ENCODE peak calls at places on chromosomes 16 and 17, in seven cellular contexts. One of them, this sample, is unnamed.

GRCh38 chr17:4833941-4834501 is 881 bp downstream of the MINK1 start:
- DNase-seq in stimulated activated CD4-positive, alpha-beta T cell treated with anti-CD3 and anti-CD28 coated beads, Interleukin-12 subunit alpha, Interleukin-12 subunit beta, amount 100 ng/mL, for 4 hours: peak; percentile 2
- DNase-seq in Caki2: peak; percentile 19
- DNase-seq in SHP77 treated with DMSO at 0.1 percent for 48 hours: peak; percentile 27
- DNase-seq in stimulated activated naive CD8-positive, alpha-beta T cell treated with anti-CD3 and anti-CD28 coated beads, Interleukin-15, amount 100 ng/mL, for 72 hours: no peak
- DNase-seq in transverse colon: peak; percentile 47
- DNase-seq in natural killer cell: no peak
- DNase-seq in this sample: peak; percentile 32

GRCh38 chr17:82146663-82147654 is 48.9 kb upstream of the FASN start:
- DNase-seq in Caki2: no peak
- DNase-seq in SHP77 treated with DMSO at 0.1 percent for 48 hours: no peak
- DNase-seq in natural killer cell: no peak
- DNase-seq in stimulated activated CD4-positive, alpha-beta T cell treated with anti-CD3 and anti-CD28 coated beads, Interleukin-12 subunit alpha, Interleukin-12 subunit beta, amount 100 ng/mL, for 4 hours: no peak
- DNase-seq in transverse colon: no peak
- DNase-seq in stimulated activated naive CD8-positive, alpha-beta T cell treated with anti-CD3 and anti-CD28 coated beads, Interleukin-15, amount 100 ng/mL, for 72 hours: no peak
- DNase-seq in this sample: no peak

GRCh38 chr17:8223356-8224063 is 13.1 kb upstream of the AURKB start:
- DNase-seq in SHP77 treated with DMSO at 0.1 percent for 48 hours: peak; percentile 71
- DNase-seq in stimulated activated CD4-positive, alpha-beta T cell treated with anti-CD3 and anti-CD28 coated beads, Interleukin-12 subunit alpha, Interleukin-12 subunit beta, amount 100 ng/mL, for 4 hours: peak; percentile 58
- DNase-seq in natural killer cell: peak; percentile 55
- DNase-seq in stimulated activated naive CD8-positive, alpha-beta T cell treated with anti-CD3 and anti-CD28 coated beads, Interleukin-15, amount 100 ng/mL, for 72 hours: peak; percentile 72
- DNase-seq in Caki2: peak; percentile 68
- DNase-seq in transverse colon: peak; percentile 74
- DNase-seq in this sample: peak; percentile 80

GRCh38 chr16:4011225-4011939 is 104.9 kb downstream of the ADCY9 start:
- DNase-seq in stimulated activated CD4-positive, alpha-beta T cell treated with anti-CD3 and anti-CD28 coated beads, Interleukin-12 subunit alpha, Interleukin-12 subunit beta, amount 100 ng/mL, for 4 hours: no peak
- DNase-seq in transverse colon: no peak
- DNase-seq in natural killer cell: no peak
- DNase-seq in Caki2: no peak
- DNase-seq in stimulated activated naive CD8-positive, alpha-beta T cell treated with anti-CD3 and anti-CD28 coated beads, Interleukin-15, amount 100 ng/mL, for 72 hours: no peak
- DNase-seq in SHP77 treated with DMSO at 0.1 percent for 48 hours: no peak
- DNase-seq in this sample: no peak

GRCh38 chr16:89357460-89357859 is 132.9 kb downstream of the ANKRD11 start:
- DNase-seq in natural killer cell: no peak
- DNase-seq in stimulated activated naive CD8-positive, alpha-beta T cell treated with anti-CD3 and anti-CD28 coated beads, Interleukin-15, amount 100 ng/mL, for 72 hours: no peak
- DNase-seq in stimulated activated CD4-positive, alpha-beta T cell treated with anti-CD3 and anti-CD28 coated beads, Interleukin-12 subunit alpha, Interleukin-12 subunit beta, amount 100 ng/mL, for 4 hours: no peak
- DNase-seq in transverse colon: no peak
- DNase-seq in Caki2: no peak
- DNase-seq in SHP77 treated with DMSO at 0.1 percent for 48 hours: no peak
- DNase-seq in this sample: peak; percentile 95

GRCh38 chr16:19718624-19718965 is 524 bp downstream of the IQCK start:
- DNase-seq in stimulated activated CD4-positive, alpha-beta T cell treated with anti-CD3 and anti-CD28 coated beads, Interleukin-12 subunit alpha, Interleukin-12 subunit beta, amount 100 ng/mL, for 4 hours: no peak
- DNase-seq in natural killer cell: no peak
- DNase-seq in Caki2: no peak
- DNase-seq in stimulated activated naive CD8-positive, alpha-beta T cell treated with anti-CD3 and anti-CD28 coated beads, Interleukin-15, amount 100 ng/mL, for 72 hours: no peak
- DNase-seq in transverse colon: no peak
- DNase-seq in SHP77 treated with DMSO at 0.1 percent for 48 hours: no peak
- DNase-seq in this sample: no peak

GRCh38 chr17:19457830-19458271 is 46.8 kb downstream of the RNF112 start:
- DNase-seq in SHP77 treated with DMSO at 0.1 percent for 48 hours: no peak
- DNase-seq in stimulated activated naive CD8-positive, alpha-beta T cell treated with anti-CD3 and anti-CD28 coated beads, Interleukin-15, amount 100 ng/mL, for 72 hours: no peak
- DNase-seq in natural killer cell: no peak
- DNase-seq in Caki2: no peak
- DNase-seq in transverse colon: no peak
- DNase-seq in stimulated activated CD4-positive, alpha-beta T cell treated with anti-CD3 and anti-CD28 coated beads, Interleukin-12 subunit alpha, Interleukin-12 subunit beta, amount 100 ng/mL, for 4 hours: no peak
- DNase-seq in this sample: no peak

GRCh38 chr17:77746391-77746790 is 212.1 kb upstream of the TNRC6C start:
- DNase-seq in natural killer cell: no peak
- DNase-seq in stimulated activated CD4-positive, alpha-beta T cell treated with anti-CD3 and anti-CD28 coated beads, Interleukin-12 subunit alpha, Interleukin-12 subunit beta, amount 100 ng/mL, for 4 hours: no peak
- DNase-seq in stimulated activated naive CD8-positive, alpha-beta T cell treated with anti-CD3 and anti-CD28 coated beads, Interleukin-15, amount 100 ng/mL, for 72 hours: no peak
- DNase-seq in Caki2: no peak
- DNase-seq in SHP77 treated with DMSO at 0.1 percent for 48 hours: no peak
- DNase-seq in transverse colon: no peak
- DNase-seq in this sample: no peak

GRCh38 chr16:65786916-65787315 is 579.6 kb upstream of the CDH5 start:
- DNase-seq in Caki2: no peak
- DNase-seq in transverse colon: no peak
- DNase-seq in stimulated activated CD4-positive, alpha-beta T cell treated with anti-CD3 and anti-CD28 coated beads, Interleukin-12 subunit alpha, Interleukin-12 subunit beta, amount 100 ng/mL, for 4 hours: no peak
- DNase-seq in natural killer cell: no peak
- DNase-seq in SHP77 treated with DMSO at 0.1 percent for 48 hours: no peak
- DNase-seq in stimulated activated naive CD8-positive, alpha-beta T cell treated with anti-CD3 and anti-CD28 coated beads, Interleukin-15, amount 100 ng/mL, for 72 hours: no peak
- DNase-seq in this sample: no peak

GRCh38 chr16:23206986-23207385 is 24.4 kb downstream of the SCNN1G start:
- DNase-seq in stimulated activated CD4-positive, alpha-beta T cell treated with anti-CD3 and anti-CD28 coated beads, Interleukin-12 subunit alpha, Interleukin-12 subunit beta, amount 100 ng/mL, for 4 hours: no peak
- DNase-seq in Caki2: no peak
- DNase-seq in SHP77 treated with DMSO at 0.1 percent for 48 hours: no peak
- DNase-seq in transverse colon: no peak
- DNase-seq in stimulated activated naive CD8-positive, alpha-beta T cell treated with anti-CD3 and anti-CD28 coated beads, Interleukin-15, amount 100 ng/mL, for 72 hours: no peak
- DNase-seq in natural killer cell: no peak
- DNase-seq in this sample: no peak

GRCh38 chr16:55126456-55126855 is 195.8 kb downstream of the IRX5 start:
- DNase-seq in Caki2: no peak
- DNase-seq in SHP77 treated with DMSO at 0.1 percent for 48 hours: no peak
- DNase-seq in transverse colon: no peak
- DNase-seq in stimulated activated CD4-positive, alpha-beta T cell treated with anti-CD3 and anti-CD28 coated beads, Interleukin-12 subunit alpha, Interleukin-12 subunit beta, amount 100 ng/mL, for 4 hours: no peak
- DNase-seq in stimulated activated naive CD8-positive, alpha-beta T cell treated with anti-CD3 and anti-CD28 coated beads, Interleukin-15, amount 100 ng/mL, for 72 hours: no peak
- DNase-seq in natural killer cell: no peak
- DNase-seq in this sample: no peak

GRCh38 chr17:2064980-2065785 is 10.3 kb downstream of the HIC1 start:
- DNase-seq in Caki2: peak; percentile 19
- DNase-seq in stimulated activated CD4-positive, alpha-beta T cell treated with anti-CD3 and anti-CD28 coated beads, Interleukin-12 subunit alpha, Interleukin-12 subunit beta, amount 100 ng/mL, for 4 hours: no peak
- DNase-seq in stimulated activated naive CD8-positive, alpha-beta T cell treated with anti-CD3 and anti-CD28 coated beads, Interleukin-15, amount 100 ng/mL, for 72 hours: peak; percentile 71
- DNase-seq in natural killer cell: no peak
- DNase-seq in transverse colon: peak; percentile 46
- DNase-seq in SHP77 treated with DMSO at 0.1 percent for 48 hours: no peak
- DNase-seq in this sample: no peak

GRCh38 chr16:27671410-27671809 is 121.5 kb downstream of the KATNIP start:
- DNase-seq in Caki2: no peak
- DNase-seq in SHP77 treated with DMSO at 0.1 percent for 48 hours: no peak
- DNase-seq in transverse colon: no peak
- DNase-seq in stimulated activated CD4-positive, alpha-beta T cell treated with anti-CD3 and anti-CD28 coated beads, Interleukin-12 subunit alpha, Interleukin-12 subunit beta, amount 100 ng/mL, for 4 hours: no peak
- DNase-seq in natural killer cell: no peak
- DNase-seq in stimulated activated naive CD8-positive, alpha-beta T cell treated with anti-CD3 and anti-CD28 coated beads, Interleukin-15, amount 100 ng/mL, for 72 hours: no peak
- DNase-seq in this sample: no peak

GRCh38 chr16:55820615-55821014 is 12.3 kb downstream of the CES1 start:
- DNase-seq in natural killer cell: no peak
- DNase-seq in stimulated activated CD4-positive, alpha-beta T cell treated with anti-CD3 and anti-CD28 coated beads, Interleukin-12 subunit alpha, Interleukin-12 subunit beta, amount 100 ng/mL, for 4 hours: no peak
- DNase-seq in transverse colon: no peak
- DNase-seq in stimulated activated naive CD8-positive, alpha-beta T cell treated with anti-CD3 and anti-CD28 coated beads, Interleukin-15, amount 100 ng/mL, for 72 hours: no peak
- DNase-seq in Caki2: no peak
- DNase-seq in SHP77 treated with DMSO at 0.1 percent for 48 hours: no peak
- DNase-seq in this sample: no peak

GRCh38 chr16:50533317-50533716 is 14.9 kb upstream of the NKD1 start:
- DNase-seq in stimulated activated naive CD8-positive, alpha-beta T cell treated with anti-CD3 and anti-CD28 coated beads, Interleukin-15, amount 100 ng/mL, for 72 hours: no peak
- DNase-seq in Caki2: no peak
- DNase-seq in transverse colon: no peak
- DNase-seq in stimulated activated CD4-positive, alpha-beta T cell treated with anti-CD3 and anti-CD28 coated beads, Interleukin-12 subunit alpha, Interleukin-12 subunit beta, amount 100 ng/mL, for 4 hours: no peak
- DNase-seq in natural killer cell: no peak
- DNase-seq in SHP77 treated with DMSO at 0.1 percent for 48 hours: no peak
- DNase-seq in this sample: no peak

GRCh38 chr17:39753514-39754160 is 15.9 kb downstream of the GRB7 start:
- DNase-seq in stimulated activated CD4-positive, alpha-beta T cell treated with anti-CD3 and anti-CD28 coated beads, Interleukin-12 subunit alpha, Interleukin-12 subunit beta, amount 100 ng/mL, for 4 hours: peak; percentile 63
- DNase-seq in natural killer cell: no peak
- DNase-seq in stimulated activated naive CD8-positive, alpha-beta T cell treated with anti-CD3 and anti-CD28 coated beads, Interleukin-15, amount 100 ng/mL, for 72 hours: no peak
- DNase-seq in Caki2: no peak
- DNase-seq in SHP77 treated with DMSO at 0.1 percent for 48 hours: no peak
- DNase-seq in transverse colon: peak; percentile 72
- DNase-seq in this sample: no peak

GRCh38 chr17:65755799-65756198 is 194.4 kb upstream of the AXIN2 start:
- DNase-seq in stimulated activated CD4-positive, alpha-beta T cell treated with anti-CD3 and anti-CD28 coated beads, Interleukin-12 subunit alpha, Interleukin-12 subunit beta, amount 100 ng/mL, for 4 hours: no peak
- DNase-seq in Caki2: no peak
- DNase-seq in natural killer cell: no peak
- DNase-seq in SHP77 treated with DMSO at 0.1 percent for 48 hours: no peak
- DNase-seq in stimulated activated naive CD8-positive, alpha-beta T cell treated with anti-CD3 and anti-CD28 coated beads, Interleukin-15, amount 100 ng/mL, for 72 hours: no peak
- DNase-seq in transverse colon: no peak
- DNase-seq in this sample: no peak

GRCh38 chr17:82690786-82691489 is 7.6 kb downstream of the RAB40B start:
- DNase-seq in SHP77 treated with DMSO at 0.1 percent for 48 hours: no peak
- DNase-seq in Caki2: no peak
- DNase-seq in stimulated activated CD4-positive, alpha-beta T cell treated with anti-CD3 and anti-CD28 coated beads, Interleukin-12 subunit alpha, Interleukin-12 subunit beta, amount 100 ng/mL, for 4 hours: no peak
- DNase-seq in stimulated activated naive CD8-positive, alpha-beta T cell treated with anti-CD3 and anti-CD28 coated beads, Interleukin-15, amount 100 ng/mL, for 72 hours: no peak
- DNase-seq in natural killer cell: no peak
- DNase-seq in transverse colon: no peak
- DNase-seq in this sample: no peak

GRCh38 chr17:64607862-64608565 is 54.1 kb downstream of the SMURF2 start:
- DNase-seq in stimulated activated naive CD8-positive, alpha-beta T cell treated with anti-CD3 and anti-CD28 coated beads, Interleukin-15, amount 100 ng/mL, for 72 hours: no peak
- DNase-seq in stimulated activated CD4-positive, alpha-beta T cell treated with anti-CD3 and anti-CD28 coated beads, Interleukin-12 subunit alpha, Interleukin-12 subunit beta, amount 100 ng/mL, for 4 hours: no peak
- DNase-seq in natural killer cell: no peak
- DNase-seq in transverse colon: no peak
- DNase-seq in Caki2: no peak
- DNase-seq in SHP77 treated with DMSO at 0.1 percent for 48 hours: no peak
- DNase-seq in this sample: no peak

GRCh38 chr17:79616801-79617200 is 6.0 kb upstream of the RBFOX3 start:
- DNase-seq in transverse colon: no peak
- DNase-seq in natural killer cell: no peak
- DNase-seq in stimulated activated naive CD8-positive, alpha-beta T cell treated with anti-CD3 and anti-CD28 coated beads, Interleukin-15, amount 100 ng/mL, for 72 hours: no peak
- DNase-seq in stimulated activated CD4-positive, alpha-beta T cell treated with anti-CD3 and anti-CD28 coated beads, Interleukin-12 subunit alpha, Interleukin-12 subunit beta, amount 100 ng/mL, for 4 hours: no peak
- DNase-seq in SHP77 treated with DMSO at 0.1 percent for 48 hours: no peak
- DNase-seq in Caki2: no peak
- DNase-seq in this sample: no peak

GRCh38 chr16:2597560-2597902 is 59.7 kb downstream of the PDPK1 start:
- DNase-seq in transverse colon: no peak
- DNase-seq in Caki2: no peak
- DNase-seq in stimulated activated naive CD8-positive, alpha-beta T cell treated with anti-CD3 and anti-CD28 coated beads, Interleukin-15, amount 100 ng/mL, for 72 hours: no peak
- DNase-seq in stimulated activated CD4-positive, alpha-beta T cell treated with anti-CD3 and anti-CD28 coated beads, Interleukin-12 subunit alpha, Interleukin-12 subunit beta, amount 100 ng/mL, for 4 hours: no peak
- DNase-seq in natural killer cell: no peak
- DNase-seq in SHP77 treated with DMSO at 0.1 percent for 48 hours: no peak
- DNase-seq in this sample: no peak

GRCh38 chr17:31534223-31534888 is 142.9 kb downstream of the RAB11FIP4 start:
- DNase-seq in stimulated activated naive CD8-positive, alpha-beta T cell treated with anti-CD3 and anti-CD28 coated beads, Interleukin-15, amount 100 ng/mL, for 72 hours: no peak
- DNase-seq in natural killer cell: no peak
- DNase-seq in stimulated activated CD4-positive, alpha-beta T cell treated with anti-CD3 and anti-CD28 coated beads, Interleukin-12 subunit alpha, Interleukin-12 subunit beta, amount 100 ng/mL, for 4 hours: no peak
- DNase-seq in SHP77 treated with DMSO at 0.1 percent for 48 hours: no peak
- DNase-seq in transverse colon: no peak
- DNase-seq in Caki2: no peak
- DNase-seq in this sample: no peak

GRCh38 chr17:36877774-36878173 is 59.5 kb upstream of the LHX1 start:
- DNase-seq in transverse colon: no peak
- DNase-seq in natural killer cell: no peak
- DNase-seq in SHP77 treated with DMSO at 0.1 percent for 48 hours: no peak
- DNase-seq in stimulated activated CD4-positive, alpha-beta T cell treated with anti-CD3 and anti-CD28 coated beads, Interleukin-12 subunit alpha, Interleukin-12 subunit beta, amount 100 ng/mL, for 4 hours: no peak
- DNase-seq in Caki2: no peak
- DNase-seq in stimulated activated naive CD8-positive, alpha-beta T cell treated with anti-CD3 and anti-CD28 coated beads, Interleukin-15, amount 100 ng/mL, for 72 hours: no peak
- DNase-seq in this sample: no peak

GRCh38 chr17:80871341-80871740 is 120.3 kb upstream of the CHMP6 start:
- DNase-seq in stimulated activated naive CD8-positive, alpha-beta T cell treated with anti-CD3 and anti-CD28 coated beads, Interleukin-15, amount 100 ng/mL, for 72 hours: no peak
- DNase-seq in natural killer cell: no peak
- DNase-seq in transverse colon: no peak
- DNase-seq in SHP77 treated with DMSO at 0.1 percent for 48 hours: no peak
- DNase-seq in Caki2: no peak
- DNase-seq in stimulated activated CD4-positive, alpha-beta T cell treated with anti-CD3 and anti-CD28 coated beads, Interleukin-12 subunit alpha, Interleukin-12 subunit beta, amount 100 ng/mL, for 4 hours: no peak
- DNase-seq in this sample: no peak

GRCh38 chr16:81319221-81319912 is 4.6 kb downstream of the GAN start:
- DNase-seq in stimulated activated CD4-positive, alpha-beta T cell treated with anti-CD3 and anti-CD28 coated beads, Interleukin-12 subunit alpha, Interleukin-12 subunit beta, amount 100 ng/mL, for 4 hours: no peak
- DNase-seq in SHP77 treated with DMSO at 0.1 percent for 48 hours: no peak
- DNase-seq in stimulated activated naive CD8-positive, alpha-beta T cell treated with anti-CD3 and anti-CD28 coated beads, Interleukin-15, amount 100 ng/mL, for 72 hours: no peak
- DNase-seq in natural killer cell: no peak
- DNase-seq in Caki2: peak; percentile 47
- DNase-seq in transverse colon: no peak
- DNase-seq in this sample: no peak